ENCODE peak calls at places on chromosome 22, in four cellular contexts. C, O, Z and U are unnamed samples.

GRCh38 chr22:43376765-43377485 is 33.8 kb upstream of the SCUBE1 start:
- DNase-seq in O (no peak), C (no peak), Z (no peak), U (no peak)

GRCh38 chr22:17734197-17734596 is 40.1 kb downstream of the BID start:
- DNase-seq in Z (no peak), C (no peak), O (no peak), U (no peak)

GRCh38 chr22:34709641-34710040 is 356.3 kb upstream of the ISX start:
- DNase-seq in Z (no peak), O (no peak), C (no peak), U (no peak)

GRCh38 chr22:22465782-22466181 is 42.8 kb downstream of the ZNF280B start:
- DNase-seq in C (no peak), Z (no peak), O (no peak), U (no peak)

GRCh38 chr22:22401381-22401780 is 107.2 kb downstream of the ZNF280B start:
- DNase-seq in C (no peak), Z (no peak), O (no peak), U (no peak)

GRCh38 chr22:29702025-29702930 is 17.5 kb upstream of the CABP7 start:
- DNase-seq in Z (no peak), C (no peak), O (peak; percentile 37), U (no peak)

GRCh38 chr22:17234144-17234623 is 14.9 kb upstream of the ADA2 start:
- DNase-seq in C (no peak), O (no peak), Z (peak; percentile 34), U (no peak)

GRCh38 chr22:38462960-38463784 is 4.7 kb upstream of the KDELR3 start:
- DNase-seq in C (no peak), O (no peak), Z (no peak), U (no peak)

GRCh38 chr22:49885881-49886280 is 32.2 kb downstream of the ZBED4 start:
- DNase-seq in O (no peak), C (no peak), Z (no peak), U (no peak)